ENCODE peak calls at places on chromosomes 2 and 18, in ten cellular contexts. P, V, X, K, O, E, W, Z, M and S are unnamed samples.

GRCh38 chr2:39252888-39253518 is 9.2 kb upstream of the CDKL4 start:
- DNase-seq in P (no peak), V (no peak), X (no peak), K (no peak), O (no peak), E (no peak), W (no peak), Z (peak), M (no peak), S (no peak)

GRCh38 chr2:177165103-177165583 is 47.5 kb upstream of the HNRNPA3 start:
- DNase-seq in P (peak), V (no peak), X (peak), K (no peak), O (no peak), E (peak), W (peak), Z (peak), M (peak), S (no peak)

GRCh38 chr2:17593841-17594482 is 53.5 kb downstream of the VSNL1 start:
- DNase-seq in P (no peak), V (no peak), X (no peak), K (no peak), O (no peak), E (peak), W (no peak), Z (no peak), M (no peak), S (no peak)

GRCh38 chr2:46845542-46846453 is 69.8 kb downstream of the MCFD2 start:
- DNase-seq in P (peak), V (no peak), X (no peak), K (no peak), O (no peak), E (no peak), W (no peak), Z (peak), M (no peak), S (no peak)

GRCh38 chr2:166361351-166362153 is 14.2 kb downstream of the SCN9A start:
- DNase-seq in P (peak), V (no peak), X (peak), K (no peak), O (no peak), E (peak), W (peak), Z (no peak), M (peak), S (no peak)

GRCh38 chr2:84181927-84182326 is 277.2 kb downstream of the SUCLG1 start:
- DNase-seq in P (no peak), V (no peak), X (no peak), K (no peak), O (no peak), E (peak), W (no peak), Z (no peak), M (no peak), S (no peak)

GRCh38 chr2:43136011-43136799 is 90.2 kb downstream of the ZFP36L2 start:
- DNase-seq in P (no peak), V (no peak), X (no peak), K (peak), O (no peak), E (peak), W (no peak), Z (peak), M (no peak), S (peak)

GRCh38 chr2:222952204-222952603 is 91.4 kb downstream of the ACSL3 start:
- DNase-seq in P (no peak), V (no peak), X (no peak), K (no peak), O (peak), E (no peak), W (no peak), Z (no peak), M (no peak), S (no peak)

GRCh38 chr2:120720746-120721145 is 14.9 kb upstream of the GLI2 start:
- DNase-seq in P (no peak), V (no peak), X (no peak), K (no peak), O (no peak), E (no peak), W (no peak), Z (no peak), M (no peak), S (no peak)

GRCh38 chr18:43919565-43919964 is 642.3 kb upstream of the SYT4 start:
- DNase-seq in P (no peak), V (no peak), X (no peak), K (no peak), O (no peak), E (no peak), W (no peak), Z (no peak), M (no peak), S (no peak)

GRCh38 chr2:37652199-37652640 is 19.2 kb downstream of the CDC42EP3 start:
- DNase-seq in P (peak), V (no peak), X (peak), K (no peak), O (no peak), E (no peak), W (peak), Z (no peak), M (no peak), S (no peak)

GRCh38 chr18:13271512-13271911 is 53.0 kb downstream of the LDLRAD4 start:
- DNase-seq in P (no peak), V (no peak), X (no peak), K (no peak), O (no peak), E (no peak), W (no peak), Z (peak), M (no peak), S (no peak)

GRCh38 chr2:37132914-37133313 is 23.9 kb downstream of the EIF2AK2 start:
- DNase-seq in P (no peak), V (no peak), X (no peak), K (no peak), O (no peak), E (no peak), W (no peak), Z (no peak), M (no peak), S (no peak)

GRCh38 chr2:38720613-38721241 is 30.4 kb downstream of the SRSF7 start:
- DNase-seq in P (peak), V (no peak), X (peak), K (no peak), O (no peak), E (peak), W (no peak), Z (peak), M (no peak), S (no peak)

GRCh38 chr18:56651771-56652092 is 573 bp downstream of the WDR7 start:
- DNase-seq in P (peak), V (no peak), X (peak), K (no peak), O (no peak), E (no peak), W (no peak), Z (no peak), M (no peak), S (no peak)

GRCh38 chr2:213846856-213847255 is 562.6 kb downstream of the SPAG16 start:
- DNase-seq in P (peak), V (no peak), X (no peak), K (no peak), O (no peak), E (no peak), W (no peak), Z (no peak), M (no peak), S (no peak)

GRCh38 chr2:32011566-32011960 is 755 bp upstream of the MEMO1 start:
- DNase-seq in P (no peak), V (no peak), X (no peak), K (no peak), O (no peak), E (no peak), W (no peak), Z (no peak), M (no peak), S (no peak)

GRCh38 chr2:180012523-180012922 is 5.4 kb upstream of the CWC22 start:
- DNase-seq in P (peak), V (no peak), X (peak), K (no peak), O (no peak), E (no peak), W (peak), Z (no peak), M (no peak), S (no peak)